ENCODE peak calls at places on chromosomes 12 and 14, in six cellular contexts. J is GM23338, D is epithelial cell of esophagus, L is RWPE2, K is Peyer's patch, Q is omental fat pad. B is an unnamed sample.

GRCh38 chr14:93232159-93232558 is 25.1 kb downstream of the UBR7 start:
- DNase-seq in J (no peak), D (no peak), L (no peak), K (no peak), Q (no peak), B (no peak)

GRCh38 chr12:109277899-109278762 is 31.0 kb downstream of the FOXN4 start:
- DNase-seq in J (no peak), D (peak), L (no peak), K (no peak), Q (no peak), B (no peak)

GRCh38 chr14:98736701-98737338 is 535.2 kb downstream of the BCL11B start:
- DNase-seq in J (no peak), D (no peak), L (no peak), K (no peak), Q (no peak), B (no peak)

GRCh38 chr12:12881495-12881894 is 9.9 kb upstream of the GPRC5A start:
- DNase-seq in J (no peak), D (peak), L (no peak), K (no peak), Q (no peak), B (no peak)

GRCh38 chr12:108666326-108666995 is 32.8 kb upstream of the SELPLG start:
- DNase-seq in J (no peak), D (no peak), L (no peak), K (no peak), Q (no peak), B (no peak)

GRCh38 chr12:66813137-66813867 is 134.4 kb upstream of the GRIP1 start:
- DNase-seq in J (no peak), D (peak), L (no peak), K (no peak), Q (no peak), B (no peak)

GRCh38 chr12:79927772-79928474 is 7.0 kb downstream of the PPP1R12A start:
- DNase-seq in J (no peak), D (no peak), L (no peak), K (peak), Q (no peak), B (peak)

GRCh38 chr12:5910790-5911548 is 34.1 kb downstream of the ANO2 start:
- DNase-seq in J (no peak), D (no peak), L (no peak), K (no peak), Q (no peak), B (no peak)

GRCh38 chr14:94309721-94310120 is 13.4 kb downstream of the SERPINA6 start:
- DNase-seq in J (no peak), D (no peak), L (no peak), K (no peak), Q (no peak), B (no peak)

GRCh38 chr12:130706311-130706710 is 9.8 kb downstream of the RIMBP2 start:
- DNase-seq in J (no peak), D (no peak), L (no peak), K (no peak), Q (no peak), B (no peak)

GRCh38 chr14:68362841-68363240 is 430.0 kb downstream of the ZFP36L1 start:
- DNase-seq in J (no peak), D (no peak), L (no peak), K (peak), Q (no peak), B (no peak)

GRCh38 chr12:106771425-106771824 is 3.1 kb upstream of the RIC8B start:
- DNase-seq in J (peak), D (no peak), L (no peak), K (no peak), Q (no peak), B (no peak)

GRCh38 chr14:70036665-70037064 is 152.1 kb downstream of the SLC8A3 start:
- DNase-seq in J (peak), D (peak), L (no peak), K (no peak), Q (no peak), B (no peak)

GRCh38 chr12:12182926-12183325 is 83.9 kb downstream of the LRP6 start:
- DNase-seq in J (no peak), D (no peak), L (no peak), K (no peak), Q (no peak), B (no peak)

GRCh38 chr12:132711169-132711843 is 664 bp downstream of the PGAM5 start:
- DNase-seq in J (peak), D (peak), L (no peak), K (no peak), Q (no peak), B (no peak)

GRCh38 chr14:76953196-76953945 is 75.1 kb downstream of the IRF2BPL start:
- DNase-seq in J (peak), D (peak), L (peak), K (peak), Q (no peak), B (peak)

GRCh38 chr12:23611320-23611719 is 338.1 kb downstream of the SOX5 start:
- DNase-seq in J (no peak), D (no peak), L (no peak), K (no peak), Q (no peak), B (no peak)

GRCh38 chr14:69713127-69713800 is 53.7 kb upstream of the SRSF5 start:
- DNase-seq in J (peak), D (peak), L (peak), K (no peak), Q (no peak), B (no peak)

GRCh38 chr12:97642906-97643305 is 180.3 kb downstream of the RMST start:
- DNase-seq in J (no peak), D (no peak), L (no peak), K (no peak), Q (no peak), B (no peak)

GRCh38 chr14:99247091-99247729 is 24.8 kb downstream of the BCL11B start:
- DNase-seq in J (peak), D (no peak), L (no peak), K (no peak), Q (no peak), B (no peak)

GRCh38 chr12:122517877-122518276 is 8.9 kb downstream of the RSRC2 start:
- DNase-seq in J (no peak), D (peak), L (no peak), K (no peak), Q (no peak), B (no peak)

GRCh38 chr14:51242545-51243490 is 2.8 kb downstream of the TMX1 start:
- DNase-seq in J (peak), D (no peak), L (no peak), K (peak), Q (no peak), B (no peak)

GRCh38 chr14:88252536-88252935 is 70.5 kb downstream of the KCNK10 start:
- DNase-seq in J (no peak), D (no peak), L (no peak), K (no peak), Q (no peak), B (no peak)

GRCh38 chr12:11765817-11766794 is 116.6 kb downstream of the ETV6 start:
- DNase-seq in J (no peak), D (no peak), L (no peak), K (peak), Q (no peak), B (no peak)

GRCh38 chr12:100359822-100360221 is 2.9 kb downstream of the SLC17A8 start:
- DNase-seq in J (no peak), D (peak), L (no peak), K (no peak), Q (no peak), B (no peak)

GRCh38 chr12:120468846-120469449 is 600 bp downstream of the SRSF9 start:
- DNase-seq in J (no peak), D (no peak), L (no peak), K (peak), Q (peak), B (peak)

GRCh38 chr12:43210437-43211197 is 341.4 kb downstream of the ADAMTS20 start:
- DNase-seq in J (no peak), D (peak), L (no peak), K (no peak), Q (no peak), B (no peak)

GRCh38 chr12:118645219-118645618 is 268.9 kb downstream of the SUDS3 start:
- DNase-seq in J (peak), D (peak), L (no peak), K (no peak), Q (no peak), B (no peak)

GRCh38 chr12:128537668-128538067 is 270.7 kb downstream of the TMEM132C start:
- DNase-seq in J (no peak), D (no peak), L (no peak), K (no peak), Q (no peak), B (no peak)

GRCh38 chr12:120361506-120362208 is 7.3 kb downstream of the MSI1 start:
- DNase-seq in J (peak), D (peak), L (no peak), K (no peak), Q (no peak), B (no peak)

GRCh38 chr14:69038449-69039286 is 59.6 kb upstream of the ACTN1 start:
- DNase-seq in J (no peak), D (no peak), L (no peak), K (no peak), Q (no peak), B (no peak)

GRCh38 chr12:120347766-120348165 is 20.2 kb upstream of the PLA2G1B start:
- DNase-seq in J (no peak), D (no peak), L (no peak), K (no peak), Q (no peak), B (no peak)

GRCh38 chr12:114399664-114400211 is 6.2 kb downstream of the TBX5 start:
- DNase-seq in J (peak), D (no peak), L (no peak), K (no peak), Q (no peak), B (no peak)

GRCh38 chr12:98845957-98846356 is 200.9 kb downstream of the APAF1 start:
- DNase-seq in J (no peak), D (peak), L (no peak), K (no peak), Q (no peak), B (no peak)

GRCh38 chr12:71439613-71440392 is at the start of gene LGR5:
- DNase-seq in J (peak), D (peak), L (peak), K (no peak), Q (no peak), B (no peak)

GRCh38 chr12:128817115-128818015 is 6.4 kb downstream of the SLC15A4 start:
- DNase-seq in J (no peak), D (peak), L (no peak), K (peak), Q (no peak), B (peak)

GRCh38 chr14:99516156-99517045 is 35.2 kb downstream of the CCNK start:
- DNase-seq in J (no peak), D (no peak), L (peak), K (no peak), Q (no peak), B (no peak)

GRCh38 chr12:66832997-66833396 is 154.1 kb upstream of the GRIP1 start:
- DNase-seq in J (no peak), D (no peak), L (no peak), K (no peak), Q (no peak), B (no peak)

DNA sequence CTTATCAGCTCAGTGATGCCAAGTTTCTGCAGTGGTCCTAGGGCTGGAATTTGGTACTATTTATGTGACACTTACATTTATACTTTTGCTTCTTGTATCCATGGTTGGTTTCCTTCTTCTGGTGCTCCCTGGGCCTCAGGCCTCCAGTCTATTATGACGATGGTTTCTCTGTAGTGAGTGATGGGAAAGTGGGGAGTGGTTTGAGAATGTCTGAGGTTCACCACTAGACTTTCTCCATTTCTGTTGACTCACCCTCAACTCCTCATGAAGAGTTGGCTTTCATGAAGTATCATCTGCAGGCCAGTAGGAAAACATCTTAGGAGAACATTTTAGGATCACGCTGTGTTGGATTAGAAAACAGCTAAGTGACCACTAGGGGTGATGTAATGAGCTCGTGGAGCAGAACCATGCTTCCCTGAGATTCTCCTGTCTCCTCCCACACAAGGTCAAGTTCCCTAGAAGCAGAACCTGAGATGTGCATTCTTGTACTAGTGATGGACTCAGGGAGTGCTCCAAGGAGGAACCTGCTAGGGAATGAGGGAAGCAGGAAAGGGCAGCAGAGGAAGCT is 32.1 kb downstream of the RPH3A start:
- DNase-seq in J (peak), D (no peak), L (no peak), K (no peak), Q (no peak), B (no peak)
- TF ChIP-seq CTCF in J (peak), D (no peak), L (no peak), K (no peak), Q (no peak), B (no peak)

GRCh38 chr12:53268637-53269562 is 801 bp downstream of the ESPL1 start:
- DNase-seq in J (peak), D (peak), L (no peak), K (no peak), Q (no peak), B (no peak)

GRCh38 chr12:53265783-53266182 is 2.3 kb upstream of the ESPL1 start:
- DNase-seq in J (no peak), D (peak), L (no peak), K (no peak), Q (no peak), B (no peak)

GRCh38 chr12:53267309-53268008 is 640 bp upstream of the ESPL1 start:
- DNase-seq in J (no peak), D (no peak), L (no peak), K (no peak), Q (no peak), B (no peak)

DNA sequence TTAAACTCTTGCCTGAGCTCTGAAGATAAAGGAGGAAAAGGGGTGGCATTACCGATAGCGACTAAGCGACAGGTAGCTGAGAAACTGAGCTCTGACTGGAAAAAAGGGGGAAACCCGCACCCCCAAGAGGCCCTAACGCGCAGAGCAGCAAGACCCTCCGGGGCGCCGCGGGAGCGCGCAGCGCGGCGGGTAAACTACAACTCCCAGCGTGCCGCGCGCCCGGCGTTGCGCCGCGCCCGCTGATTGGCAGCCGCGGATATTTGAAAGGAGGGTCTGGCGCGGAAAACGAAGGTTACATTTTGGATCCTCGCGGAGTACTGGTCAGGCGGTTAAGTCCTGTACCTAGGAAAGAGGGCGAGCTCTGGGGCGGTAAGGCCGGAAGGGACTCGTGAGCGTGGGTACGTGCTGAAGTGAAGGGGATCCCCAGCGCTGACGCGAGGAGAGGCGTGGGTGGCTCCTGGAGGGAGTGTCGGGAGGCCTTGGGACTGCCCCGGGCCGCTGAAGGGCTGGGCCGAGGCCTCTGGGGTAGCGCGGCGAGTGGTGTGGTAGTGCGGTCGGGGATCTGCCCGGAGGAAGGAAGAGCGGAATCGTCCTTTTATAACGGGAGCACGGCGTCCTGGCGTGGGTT is at the start of gene ESPL1:
- DNase-seq in J (peak), D (peak), L (no peak), K (peak), Q (peak), B (peak)
- TF ChIP-seq CTCF in J (peak), D (no peak), L (peak), K (peak), Q (no peak), B (no peak)

GRCh38 chr14:32104803-32105202 is 27.7 kb downstream of the ARHGAP5 start:
- DNase-seq in J (no peak), D (no peak), L (no peak), K (no peak), Q (no peak), B (no peak)
- TF ChIP-seq CTCF in J (peak), D (peak), L (peak), K (no peak), Q (no peak), B (no peak)

DNA sequence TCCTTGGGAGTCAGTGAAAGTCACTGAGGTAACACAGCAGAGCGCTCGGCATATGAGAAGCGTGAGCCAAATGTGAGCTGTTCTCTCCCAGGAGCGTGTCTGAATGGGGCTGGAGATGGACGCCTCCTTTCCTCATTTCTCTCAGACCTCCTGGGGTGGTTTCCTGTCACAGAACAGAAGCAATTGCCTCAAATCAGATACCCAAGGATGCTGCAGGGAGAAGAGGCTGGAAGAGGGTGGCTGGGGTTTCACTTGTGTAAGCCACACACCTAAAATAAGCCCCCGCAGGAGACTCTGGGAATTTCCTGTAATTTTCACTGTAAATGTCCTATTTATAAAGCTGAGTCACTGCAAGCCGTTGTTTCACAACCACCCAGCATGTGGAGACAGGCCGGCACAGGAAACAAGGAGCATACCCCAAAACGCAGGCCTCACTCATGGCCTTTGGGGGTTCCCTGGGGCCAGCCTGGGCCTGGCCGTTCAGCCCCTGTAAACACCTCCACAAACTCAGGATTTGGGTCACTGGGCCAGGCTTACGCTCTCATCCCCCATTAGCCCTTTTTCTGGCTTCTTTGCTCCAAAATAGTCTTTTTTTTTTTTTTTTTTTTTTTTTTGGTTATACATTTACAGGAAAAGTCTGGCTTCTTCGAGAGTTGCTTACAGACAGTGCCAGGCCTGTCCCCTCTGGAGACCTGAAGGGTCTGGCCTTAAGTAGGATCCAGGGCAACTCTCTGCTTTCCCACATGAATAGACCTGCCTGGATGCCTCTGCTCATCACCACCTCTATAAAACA is 55.3 kb downstream of the VCPKMT start:
- DNase-seq in J (peak), D (peak), L (peak), K (peak), Q (peak), B (peak)
- TF ChIP-seq CTCF in J (no peak), D (peak), L (no peak), K (no peak), Q (no peak), B (no peak)

GRCh38 chr12:86727151-86727550 is 471.0 kb upstream of the MGAT4C start:
- DNase-seq in J (no peak), D (peak), L (no peak), K (no peak), Q (no peak), B (no peak)

GRCh38 chr12:86719381-86719780 is 463.2 kb upstream of the MGAT4C start:
- DNase-seq in J (no peak), D (peak), L (no peak), K (no peak), Q (no peak), B (no peak)

GRCh38 chr12:86724716-86725115 is 468.5 kb upstream of the MGAT4C start:
- DNase-seq in J (no peak), D (no peak), L (no peak), K (no peak), Q (no peak), B (no peak)

GRCh38 chr12:86723326-86723725 is 467.1 kb upstream of the MGAT4C start:
- DNase-seq in J (no peak), D (no peak), L (no peak), K (no peak), Q (no peak), B (no peak)
- TF ChIP-seq CTCF in J (no peak), D (no peak), L (peak), K (no peak), Q (no peak), B (no peak)

DNA sequence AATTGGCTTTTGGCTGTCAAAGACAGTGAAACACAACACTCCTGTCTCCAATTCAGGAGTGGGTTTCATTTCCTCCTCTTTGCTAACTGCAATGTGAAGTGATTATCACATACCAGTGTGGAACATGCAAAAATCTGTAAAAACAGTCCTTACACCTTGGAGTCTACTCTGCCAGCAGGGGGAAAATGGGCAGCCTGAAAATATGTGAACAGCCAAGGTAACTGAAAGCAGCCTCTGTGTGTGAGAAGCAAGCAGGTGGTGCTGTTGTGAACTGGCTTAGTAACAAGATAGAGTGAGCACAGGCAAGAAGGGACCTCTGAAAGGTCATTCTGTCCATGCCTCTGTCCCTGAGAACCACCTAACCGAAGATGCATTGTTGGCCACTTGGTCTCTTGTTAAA is 6.0 kb downstream of the PRMT8 start:
- DNase-seq in J (peak), D (peak), L (no peak), K (no peak), Q (no peak), B (no peak)
- TF ChIP-seq CTCF in J (peak), D (peak), L (peak), K (no peak), Q (no peak), B (no peak)

DNA sequence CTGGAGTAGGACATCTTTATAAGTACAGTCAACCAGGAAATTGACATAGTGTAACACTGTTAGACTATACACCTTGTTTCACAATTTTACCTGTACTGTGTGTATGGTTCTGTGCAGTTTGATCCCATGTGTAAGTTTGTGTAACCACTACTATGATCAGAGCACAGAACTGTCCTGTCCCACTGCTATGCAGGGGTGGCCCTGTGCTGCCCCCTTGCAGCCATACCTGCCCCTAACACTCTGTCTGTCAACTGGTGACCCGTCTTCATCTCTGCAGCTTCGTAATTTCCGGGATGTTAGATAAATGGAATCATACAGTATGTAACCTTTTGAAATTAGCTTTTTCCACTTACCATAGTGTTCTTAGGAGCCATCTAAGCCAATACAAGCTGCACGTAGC is 58.7 kb upstream of the RD3L start:
- DNase-seq in J (peak), D (no peak), L (no peak), K (no peak), Q (no peak), B (peak)
- TF ChIP-seq CTCF in J (peak), D (no peak), L (peak), K (no peak), Q (no peak), B (peak)